ENCODE peak calls at places on chromosomes 1 and 21, in six cellular contexts. M is endothelial cell, C is Right ventricle myocardium inferior, S is left kidney, W is NCI-H510A treated with DMSO at 0.1 percent for 48 hours, Z is head of caudate nucleus. I is an unnamed sample.

GRCh38 chr1:6317101-6317760 is 56.3 kb upstream of the GPR153 start:
- DNase-seq in M (no peak), C (no peak), S (no peak), W (no peak), Z (no peak), I (no peak)

GRCh38 chr1:93690921-93691789 is 9.5 kb upstream of the BCAR3 start:
- DNase-seq in M (no peak), C (no peak), S (peak), W (peak), Z (no peak), I (no peak)

GRCh38 chr1:19606817-19607706 is 37.0 kb upstream of the NBL1 start:
- DNase-seq in M (no peak), C (no peak), S (no peak), W (no peak), Z (no peak), I (no peak)

GRCh38 chr1:234260578-234260977 is 112.7 kb upstream of the COA6 start:
- DNase-seq in M (no peak), C (no peak), S (no peak), W (no peak), Z (no peak), I (no peak)

GRCh38 chr1:145891143-145891542 is 5.5 kb upstream of the ANKRD35 start:
- DNase-seq in M (no peak), C (no peak), S (no peak), W (peak), Z (no peak), I (no peak)

GRCh38 chr1:226569879-226570547 is 21.4 kb downstream of the STUM start:
- DNase-seq in M (peak), C (no peak), S (peak), W (no peak), Z (no peak), I (no peak)

GRCh38 chr1:41621791-41622190 is 137.3 kb upstream of the EDN2 start:
- DNase-seq in M (no peak), C (no peak), S (no peak), W (no peak), Z (no peak), I (no peak)

GRCh38 chr1:222331340-222331739 is 216.6 kb downstream of the HHIPL2 start:
- DNase-seq in M (no peak), C (no peak), S (no peak), W (no peak), Z (no peak), I (no peak)

GRCh38 chr1:66533804-66534745 is at the start of gene SGIP1:
- DNase-seq in M (peak), C (peak), S (peak), W (peak), Z (peak), I (peak)

GRCh38 chr1:1179983-1180861 is 6.5 kb downstream of the TTLL10 start:
- DNase-seq in M (peak), C (peak), S (peak), W (no peak), Z (no peak), I (peak)

GRCh38 chr1:55480396-55480795 is 265.2 kb upstream of the USP24 start:
- DNase-seq in M (no peak), C (no peak), S (peak), W (no peak), Z (no peak), I (no peak)

GRCh38 chr1:234683856-234684632 is 74.1 kb upstream of the IRF2BP2 start:
- DNase-seq in M (no peak), C (peak), S (peak), W (no peak), Z (peak), I (peak)

GRCh38 chr21:36704958-36705678 is 6.2 kb downstream of the SIM2 start:
- DNase-seq in M (no peak), C (no peak), S (peak), W (no peak), Z (no peak), I (no peak)

GRCh38 chr1:226738995-226739695 is at the start of gene ITPKB:
- DNase-seq in M (peak), C (peak), S (peak), W (peak), Z (peak), I (peak)

GRCh38 chr1:33735624-33736023 is 128.3 kb upstream of the HMGB4 start:
- DNase-seq in M (no peak), C (no peak), S (no peak), W (peak), Z (no peak), I (no peak)

GRCh38 chr21:43352568-43353281 is 74.2 kb downstream of the SIK1 start:
- DNase-seq in M (no peak), C (no peak), S (no peak), W (no peak), Z (no peak), I (no peak)

GRCh38 chr1:166174108-166174507 is 7.3 kb upstream of the FAM78B start:
- DNase-seq in M (no peak), C (peak), S (no peak), W (no peak), Z (peak), I (peak)

GRCh38 chr21:16196521-16197208 is 466.9 kb downstream of the USP25 start:
- DNase-seq in M (no peak), C (no peak), S (peak), W (no peak), Z (no peak), I (no peak)

GRCh38 chr1:224621813-224622682 is 5.9 kb downstream of the CNIH3 start:
- DNase-seq in M (no peak), C (no peak), S (no peak), W (peak), Z (no peak), I (no peak)

GRCh38 chr1:58397187-58397820 is 149.2 kb downstream of the OMA1 start:
- DNase-seq in M (no peak), C (no peak), S (peak), W (no peak), Z (no peak), I (no peak)

GRCh38 chr21:33945652-33946270 is 30.2 kb upstream of the ATP5PO start:
- DNase-seq in M (no peak), C (no peak), S (no peak), W (no peak), Z (no peak), I (no peak)

GRCh38 chr1:184648160-184648855 is 106.3 kb downstream of the EDEM3 start:
- DNase-seq in M (no peak), C (no peak), S (no peak), W (no peak), Z (no peak), I (no peak)

GRCh38 chr1:83857108-83857507 is 141.8 kb downstream of the TTLL7 start:
- DNase-seq in M (no peak), C (no peak), S (peak), W (peak), Z (no peak), I (no peak)

GRCh38 chr1:223557125-223557465 is 108.4 kb downstream of the CAPN8 start:
- DNase-seq in M (no peak), C (no peak), S (no peak), W (no peak), Z (no peak), I (no peak)

GRCh38 chr1:206911064-206911663 is 10.6 kb downstream of the FCMR start:
- DNase-seq in M (peak), C (no peak), S (peak), W (peak), Z (peak), I (no peak)

GRCh38 chr21:37862536-37862935 is 53.7 kb downstream of the KCNJ6 start:
- DNase-seq in M (peak), C (no peak), S (peak), W (peak), Z (peak), I (no peak)

GRCh38 chr1:173393655-173393993 is 83.5 kb upstream of the PRDX6 start:
- DNase-seq in M (no peak), C (no peak), S (no peak), W (no peak), Z (no peak), I (no peak)

GRCh38 chr1:29563092-29563491 is 326.8 kb downstream of the PTPRU start:
- DNase-seq in M (no peak), C (no peak), S (no peak), W (no peak), Z (no peak), I (no peak)

GRCh38 chr1:94083653-94084052 is 37.3 kb downstream of the ABCA4 start:
- DNase-seq in M (no peak), C (no peak), S (no peak), W (peak), Z (no peak), I (no peak)

GRCh38 chr1:34597877-34598514 is 156.9 kb upstream of the GJB5 start:
- DNase-seq in M (peak), C (no peak), S (peak), W (peak), Z (peak), I (peak)

GRCh38 chr1:43445618-43446387 is 7.9 kb downstream of the HYI start:
- DNase-seq in M (no peak), C (no peak), S (no peak), W (no peak), Z (no peak), I (no peak)

GRCh38 chr21:15088483-15088882 is 23.7 kb upstream of the NRIP1 start:
- DNase-seq in M (no peak), C (no peak), S (no peak), W (no peak), Z (no peak), I (no peak)

GRCh38 chr1:145936247-145936646 is 9.0 kb upstream of the RBM8A start:
- DNase-seq in M (no peak), C (no peak), S (no peak), W (no peak), Z (no peak), I (no peak)

GRCh38 chr1:3482590-3482899 is 28.1 kb downstream of the ARHGEF16 start:
- DNase-seq in M (no peak), C (no peak), S (no peak), W (no peak), Z (no peak), I (no peak)

GRCh38 chr1:52403566-52404115 is 582 bp downstream of the ORC1 start:
- DNase-seq in M (no peak), C (no peak), S (peak), W (no peak), Z (no peak), I (no peak)

I was measured in left ventricle myocardium superior.